ENCODE peak calls at places on chromosomes 1 and 21, in ten cellular contexts. M is pancreas, Z is fibroblast of mammary gland, Q is adipocyte, B is AG04450, U is GM12865, F is astrocyte of the spinal cord, K is esophagus muscularis mucosa, Y is endodermal cell, S is fibroblast of the aortic adventitia. O is an unnamed sample.
A peak's percentile ranks its signal among the peaks of the same experiment; 100 is the strongest.

GRCh38 chr1:115877511-115877910 is 36.6 kb upstream of the NHLH2 start:
- DNase-seq in F (no peak), U (peak; percentile 14), Z (peak; percentile 3), B (no peak), Q (no peak), M (no peak), S (peak; percentile 7), Y (peak; percentile 88), K (no peak), O (no peak)

GRCh38 chr1:7885513-7886298 is 32.8 kb upstream of the UTS2 start:
- DNase-seq in Q (no peak), Z (no peak), Y (peak; percentile 100), M (peak; percentile 89), S (no peak), B (no peak), F (no peak), K (no peak), U (peak; percentile 25), O (peak; percentile 97)

GRCh38 chr1:25619101-25619890 is 2.7 kb downstream of the MAN1C1 start:
- DNase-seq in K (no peak), M (no peak), S (peak; percentile 17), Q (peak; percentile 52), U (peak; percentile 38), Z (no peak), Y (peak; percentile 93), F (no peak), B (no peak), O (peak; percentile 88)

GRCh38 chr1:67674260-67675011 is 10.6 kb upstream of the GADD45A start:
- DNase-seq in U (peak; percentile 38), K (no peak), B (no peak), Y (no peak), M (no peak), F (peak; percentile 64), S (peak; percentile 79), Q (peak; percentile 49), Z (peak; percentile 82), O (no peak)

GRCh38 chr1:228206582-228207351 is 1.1 kb upstream of the OBSCN start:
- DNase-seq in S (no peak), K (no peak), U (no peak), Z (no peak), Y (no peak), Q (no peak), B (no peak), F (no peak), M (no peak), O (peak; percentile 51)

GRCh38 chr21:25790122-25790951 is 55.6 kb downstream of the GABPA start:
- DNase-seq in U (peak; percentile 42), Z (peak; percentile 38), K (no peak), Q (peak; percentile 70), S (peak; percentile 57), Y (peak; percentile 63), B (no peak), M (no peak), F (peak; percentile 44), O (peak; percentile 16)

GRCh38 chr1:108704501-108704900 is 8.2 kb upstream of the FNDC7 start:
- DNase-seq in Y (no peak), S (peak; percentile 82), M (no peak), Q (peak; percentile 84), B (peak; percentile 45), U (no peak), Z (peak; percentile 86), F (peak; percentile 70), K (no peak), O (no peak)

GRCh38 chr1:155125511-155125945 is 2.1 kb upstream of the EFNA1 start:
- DNase-seq in B (no peak), Y (peak; percentile 58), Z (no peak), M (peak; percentile 51), U (no peak), F (no peak), K (no peak), Q (no peak), S (no peak), O (peak; percentile 73)

GRCh38 chr21:43211085-43212071 is 42.6 kb downstream of the CRYAA start:
- DNase-seq in U (peak; percentile 25), S (peak; percentile 3), M (peak; percentile 85), F (no peak), B (no peak), Z (no peak), Y (peak; percentile 76), K (no peak), Q (no peak), O (peak; percentile 85)

DNA sequence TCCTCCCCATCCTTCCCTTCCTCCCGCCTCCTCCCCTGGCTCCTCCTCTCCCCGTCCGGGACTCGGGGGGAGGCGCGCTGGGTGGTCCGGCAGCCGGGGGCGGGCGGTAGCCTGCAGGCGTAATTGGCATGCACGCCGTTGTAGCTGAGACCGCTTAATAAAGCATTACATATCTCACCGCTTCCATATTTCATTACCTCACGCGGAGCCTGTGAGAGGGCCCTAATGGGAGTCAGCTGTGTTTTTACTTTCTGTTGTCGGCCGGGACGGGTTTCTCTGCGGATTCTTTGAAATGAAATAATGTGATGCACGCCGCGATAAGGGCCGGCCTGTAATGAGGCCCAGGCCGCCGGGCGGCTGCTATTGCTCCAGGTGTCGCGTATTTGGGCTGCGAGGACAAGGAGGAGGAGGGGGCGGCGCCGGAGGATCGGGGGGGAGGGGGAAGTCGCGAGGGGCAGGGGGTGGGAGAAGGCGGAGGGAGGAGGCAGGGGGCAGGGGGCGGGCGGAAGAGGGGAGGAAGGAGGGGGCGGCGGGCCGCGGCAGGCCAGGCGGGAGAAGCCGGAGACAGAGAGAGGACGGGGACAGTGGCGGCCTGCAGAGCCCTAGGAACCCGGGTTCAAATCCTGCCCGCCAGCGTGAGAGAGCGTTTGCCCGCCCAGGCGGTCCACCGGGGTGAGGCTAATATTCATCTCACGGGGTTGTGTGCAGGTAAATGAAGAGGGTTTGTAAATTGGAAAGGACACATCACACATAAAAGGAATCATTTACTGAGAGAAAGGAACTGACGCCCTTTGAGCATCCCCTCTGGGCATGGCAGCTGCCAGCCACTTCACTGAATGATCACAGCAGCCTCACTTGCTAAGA is 95.6 kb downstream of the FOXD2 start:
- DNase-seq in Z (peak; percentile 53), F (peak; percentile 82), B (peak; percentile 29), Q (peak; percentile 92), K (no peak), U (no peak), M (peak; percentile 32), S (peak; percentile 71), Y (peak; percentile 93), O (peak; percentile 96)
- H3K4me3 ChIP-seq in Z (peak overlapping the region; percentile 34), F (peak overlapping the region; percentile 34), B (peak overlapping the region; percentile 51), Q (peak overlapping the region; percentile 75), K (peak overlapping the region; percentile 50), U (no peak overlapping the region), M (no peak overlapping the region), S (peak overlapping the region; percentile 53), Y (peak overlapping the region; percentile 64), O (peak overlapping the region; percentile 49)

DNA sequence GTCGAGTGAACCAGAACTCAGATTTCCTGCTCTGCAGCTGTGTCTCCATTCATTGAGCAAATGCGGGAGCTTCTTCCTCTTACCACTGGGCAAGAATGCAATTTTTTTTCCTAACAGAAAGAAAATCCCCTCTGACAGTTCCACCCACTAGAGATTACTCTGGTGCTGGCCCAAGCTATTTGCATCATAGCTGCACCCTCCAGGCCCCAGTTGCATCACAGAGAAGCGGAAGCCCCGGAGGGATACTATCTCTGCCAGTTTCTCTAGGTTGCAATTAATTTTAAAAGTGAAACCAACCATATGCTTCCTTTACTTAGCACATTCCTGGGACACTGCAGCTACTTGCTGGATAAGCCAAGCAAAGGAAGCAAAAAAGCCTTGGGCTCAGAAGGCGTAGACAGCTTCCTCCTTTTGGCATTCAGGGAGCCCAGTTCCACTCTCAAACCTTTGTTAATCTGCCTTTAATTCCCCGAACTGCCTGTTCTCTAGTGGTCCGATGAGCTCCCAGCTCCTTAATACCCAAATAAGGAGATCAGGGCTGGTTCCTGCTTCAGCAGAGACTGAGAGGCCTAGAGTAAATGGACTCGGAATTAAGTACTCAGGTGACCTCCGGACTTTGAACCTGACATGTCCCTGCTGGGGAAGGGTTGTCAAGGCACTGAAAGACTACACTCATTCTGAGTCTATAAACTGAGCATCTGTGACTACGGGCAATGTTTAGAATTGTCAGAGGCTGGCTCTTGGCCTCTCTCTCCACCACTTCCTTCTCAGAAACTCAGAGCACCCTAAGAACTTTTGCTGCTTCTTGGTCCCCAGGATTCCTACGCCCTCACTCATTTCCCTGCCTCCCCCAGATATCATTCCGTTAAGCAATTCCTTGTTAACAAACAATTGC is 72.5 kb upstream of the TNFSF18 start:
- DNase-seq in M (no peak), K (peak; percentile 94), Z (peak; percentile 95), B (peak; percentile 86), Q (peak; percentile 96), Y (peak; percentile 59), F (peak; percentile 85), U (no peak), S (peak; percentile 97), O (peak; percentile 29)
- H3K4me3 ChIP-seq in M (no peak overlapping the region), K (peak overlapping the region; percentile 31), Z (no peak overlapping the region), B (peak overlapping the region; percentile 37), Q (peak overlapping the region; percentile 69), Y (peak overlapping the region; percentile 5), F (no peak overlapping the region), U (no peak overlapping the region), S (peak overlapping the region; percentile 19), O (no peak overlapping the region)

DNA sequence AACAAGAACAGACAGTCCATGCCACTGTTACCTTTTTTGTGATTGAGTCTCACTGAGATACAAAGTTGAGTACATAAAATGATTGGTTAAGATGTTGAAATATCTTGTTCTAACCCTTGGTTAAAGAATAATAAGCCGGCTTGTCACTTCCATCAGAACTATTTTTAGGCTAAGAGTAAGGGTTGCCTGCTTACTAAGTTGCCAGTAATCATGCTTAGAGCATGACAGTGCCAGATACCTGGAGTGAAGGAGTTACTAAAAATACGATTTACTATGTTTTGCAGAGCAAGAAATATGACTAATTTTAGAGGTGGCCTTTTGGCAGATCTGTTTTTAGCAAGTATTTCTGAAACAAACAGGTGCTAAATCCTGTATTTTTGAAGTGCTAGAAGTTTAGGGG is 6.0 kb downstream of the HUNK start:
- DNase-seq in K (no peak), M (no peak), F (no peak), S (no peak), Q (no peak), Y (no peak), B (no peak), U (no peak), Z (no peak), O (no peak)
- H3K4me3 ChIP-seq in K (no peak overlapping the region), M (no peak overlapping the region), F (no peak overlapping the region), S (no peak overlapping the region), Q (no peak overlapping the region), Y (no peak overlapping the region), B (no peak overlapping the region), U (no peak overlapping the region), Z (no peak overlapping the region), O (no peak overlapping the region)

GRCh38 chr1:1610796-1611597 is 4.3 kb upstream of the MIB2 start:
- DNase-seq in B (no peak), F (no peak), U (no peak), S (peak; percentile 73), M (no peak), Q (no peak), Y (no peak), K (no peak), Z (peak; percentile 24), O (no peak)
- H3K4me3 ChIP-seq in B (no peak overlapping the region), F (no peak overlapping the region), U (no peak overlapping the region), S (no peak overlapping the region), M (no peak overlapping the region), Q (peak overlapping the region; percentile 40), Y (no peak overlapping the region), K (no peak overlapping the region), Z (no peak overlapping the region), O (no peak overlapping the region)

O was measured in H7.